ENCODE peak calls at places on chromosomes 2 and 18, in five cellular contexts. C is HCT116, B is K562, N is HepG2, I is GM12878. J is an unnamed sample.

GRCh38 chr2:98730851-98731708 is at the start of gene MGAT4A:
- DNase-seq in C (no peak), I (no peak), B (peak), N (peak), J (peak)

GRCh38 chr2:240393831-240394410 is 41.5 kb upstream of the GPC1 start:
- DNase-seq in N (no peak), I (no peak), C (no peak), B (no peak), J (no peak)

GRCh38 chr2:200252661-200253067 is 53.8 kb upstream of the SPATS2L start:
- DNase-seq in N (no peak), I (no peak), C (no peak), B (no peak), J (no peak)

GRCh38 chr2:170953976-170954375 is 24.9 kb downstream of the GORASP2 start:
- DNase-seq in N (no peak), C (no peak), B (no peak), I (no peak), J (no peak)

GRCh38 chr2:170206805-170207407 is 29.0 kb downstream of the MYO3B start:
- DNase-seq in B (no peak), I (no peak), C (no peak), N (no peak), J (no peak)

GRCh38 chr18:53416985-53417384 is 807.5 kb downstream of the MBD2 start:
- DNase-seq in I (no peak), C (no peak), B (no peak), N (no peak), J (no peak)

GRCh38 chr18:68667121-68667520 is 47.8 kb downstream of the TMX3 start:
- DNase-seq in B (no peak), C (no peak), I (no peak), N (no peak), J (no peak)

GRCh38 chr18:48835119-48835518 is 115.6 kb downstream of the SMAD7 start:
- DNase-seq in I (no peak), C (no peak), N (no peak), B (no peak), J (no peak)

GRCh38 chr2:10989151-10989550 is 77.4 kb downstream of the KCNF1 start:
- DNase-seq in C (no peak), B (no peak), I (no peak), N (no peak), J (no peak)

GRCh38 chr2:96546321-96546720 is 9.8 kb downstream of the ARID5A start:
- DNase-seq in B (no peak), N (no peak), I (no peak), C (no peak), J (no peak)

GRCh38 chr2:95240091-95240490 is 32.8 kb downstream of the ZNF892 start:
- DNase-seq in B (no peak), N (no peak), C (no peak), I (no peak), J (no peak)

GRCh38 chr2:12452211-12452610 is 264.5 kb upstream of the TRIB2 start:
- DNase-seq in B (no peak), N (no peak), C (no peak), I (no peak), J (no peak)

DNA sequence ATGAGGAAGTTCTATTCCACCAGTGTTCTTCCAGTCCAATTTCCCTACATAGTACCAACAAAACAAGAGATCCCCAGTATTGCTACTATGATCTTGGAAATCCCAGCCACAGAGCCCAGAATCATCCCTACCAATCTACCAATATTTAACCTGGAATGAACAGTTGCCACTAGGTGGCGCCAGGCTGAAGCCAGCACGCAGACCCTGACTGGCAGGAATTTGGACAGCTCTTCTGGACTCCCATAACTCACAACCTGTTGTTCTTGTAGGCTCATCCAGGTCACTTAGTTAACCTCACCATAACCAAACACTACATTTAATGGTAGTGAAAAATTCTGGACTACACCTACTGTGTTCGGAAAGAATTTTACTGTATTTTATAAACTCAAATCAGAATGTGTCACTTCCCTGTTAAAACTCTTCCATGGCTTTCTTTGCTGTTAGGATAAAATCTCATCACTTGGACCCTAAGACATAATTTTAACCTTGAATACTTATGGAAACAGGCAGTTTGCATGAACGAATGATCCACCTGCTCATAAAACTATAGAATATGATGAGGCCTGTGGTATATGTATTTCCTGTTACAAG is 59.8 kb upstream of the SLC38A11 start:
- DNase-seq in N (peak), C (peak), I (no peak), B (peak), J (no peak)
- TF ChIP-seq CEBPB in N (no peak), C (no peak), I (no peak), B (no peak), J (no peak)

GRCh38 chr2:18440777-18441176 is 119.7 kb downstream of the RDH14 start:
- DNase-seq in C (no peak), B (no peak), N (no peak), I (no peak), J (no peak)

GRCh38 chr2:18444806-18445205 is 115.6 kb downstream of the RDH14 start:
- DNase-seq in C (no peak), N (no peak), B (no peak), I (no peak), J (no peak)

GRCh38 chr2:18441583-18441982 is 118.9 kb downstream of the RDH14 start:
- DNase-seq in N (no peak), B (no peak), I (no peak), C (no peak), J (no peak)

GRCh38 chr2:18446715-18447114 is 113.7 kb downstream of the RDH14 start:
- DNase-seq in B (no peak), N (no peak), C (no peak), I (no peak), J (no peak)

DNA sequence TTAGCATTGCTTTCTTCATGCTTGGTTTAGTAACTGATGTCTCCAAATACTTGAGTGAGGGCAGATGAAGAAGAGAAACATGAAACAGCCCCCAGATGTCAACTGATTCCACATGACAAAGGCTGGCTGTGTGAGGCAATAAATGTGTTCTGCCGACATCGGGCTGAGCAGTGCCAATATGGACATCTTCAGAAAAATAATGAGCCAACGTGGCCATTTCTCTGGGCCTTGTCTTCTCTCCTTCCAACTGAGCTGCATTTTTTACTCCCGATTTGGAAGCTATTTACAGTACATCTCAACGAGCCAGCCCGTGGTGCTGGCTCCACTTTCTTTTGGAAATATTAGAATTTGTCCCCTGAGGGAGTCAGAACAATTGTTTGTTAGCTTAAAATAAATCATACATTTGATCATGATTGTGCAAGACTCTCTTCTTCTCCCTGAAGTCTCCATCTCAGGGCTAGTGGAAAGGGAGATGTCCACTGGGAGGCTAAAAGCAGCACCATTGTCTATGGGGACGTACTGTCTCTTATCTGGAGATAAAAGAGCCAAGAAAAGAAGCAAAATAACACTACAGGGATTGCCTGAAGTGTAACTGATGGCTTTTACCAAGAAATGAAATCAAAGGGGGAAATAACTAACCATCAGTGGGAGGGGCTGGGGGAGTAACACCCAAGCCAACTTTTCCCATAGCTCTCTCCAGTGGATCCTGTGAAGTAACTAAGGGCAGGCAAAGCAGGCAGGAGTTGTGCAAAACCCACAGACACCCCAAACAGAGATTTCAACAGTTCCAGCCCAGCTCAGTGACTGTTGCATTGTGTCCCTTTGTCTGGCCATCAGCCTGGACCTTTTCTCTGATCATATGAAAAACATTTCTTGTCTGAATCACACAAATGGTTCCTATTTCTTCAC is 114.8 kb downstream of the RDH14 start:
- DNase-seq in B (no peak), I (no peak), C (no peak), N (no peak), J (no peak)
- TF ChIP-seq ZNF274 in B (no peak), I (no peak), C (no peak), N (no peak), J (no peak)

GRCh38 chr2:206212673-206213513 is 53.2 kb downstream of the EEF1B2 start:
- DNase-seq in I (no peak), B (no peak), N (no peak), C (no peak), J (no peak)
- H3K4me3 ChIP-seq in I (no peak), B (no peak), N (no peak), C (no peak), J (no peak)

GRCh38 chr18:34299828-34300227 is 75.1 kb upstream of the NOL4 start:
- DNase-seq in B (no peak), C (no peak), N (no peak), I (no peak), J (no peak)
- TF ChIP-seq CEBPB in B (no peak), C (no peak), N (no peak), I (no peak), J (no peak)

GRCh38 chr2:112029164-112029563 is 25.9 kb upstream of the TMEM87B start:
- DNase-seq in N (no peak), C (no peak), B (no peak), I (no peak), J (no peak)

GRCh38 chr2:112031916-112032582 is 23.0 kb upstream of the TMEM87B start:
- DNase-seq in B (no peak), C (no peak), N (no peak), I (no peak), J (no peak)

GRCh38 chr2:112033600-112033999 is 21.5 kb upstream of the TMEM87B start:
- DNase-seq in I (no peak), C (peak), B (no peak), N (no peak), J (no peak)

GRCh38 chr2:112032615-112033457 is 22.2 kb upstream of the TMEM87B start:
- DNase-seq in B (no peak), N (no peak), C (peak), I (no peak), J (no peak)

GRCh38 chr2:112031473-112031872 is 23.6 kb upstream of the TMEM87B start:
- DNase-seq in B (no peak), C (no peak), I (no peak), N (no peak), J (no peak)
- TF ChIP-seq ZNF274 in B (no peak), C (no peak), I (no peak), N (no peak), J (no peak)

GRCh38 chr18:55893948-55894347 is 306.0 kb upstream of the TCF4 start:
- DNase-seq in B (no peak), I (no peak), N (no peak), C (no peak), J (no peak)
- H3K4me3 ChIP-seq in B (peak), I (no peak), N (no peak), C (no peak), J (no peak)

GRCh38 chr18:458016-458415 is 42.5 kb downstream of the COLEC12 start:
- DNase-seq in I (no peak), C (no peak), N (no peak), B (no peak), J (no peak)

GRCh38 chr18:459801-460200 is 40.7 kb downstream of the COLEC12 start:
- DNase-seq in I (no peak), C (no peak), B (no peak), N (no peak), J (no peak)

GRCh38 chr18:456361-456821 is 44.1 kb downstream of the COLEC12 start:
- DNase-seq in B (no peak), I (no peak), N (no peak), C (no peak), J (no peak)

GRCh38 chr18:457120-457519 is 43.4 kb downstream of the COLEC12 start:
- DNase-seq in I (no peak), B (no peak), C (no peak), N (no peak), J (no peak)

DNA sequence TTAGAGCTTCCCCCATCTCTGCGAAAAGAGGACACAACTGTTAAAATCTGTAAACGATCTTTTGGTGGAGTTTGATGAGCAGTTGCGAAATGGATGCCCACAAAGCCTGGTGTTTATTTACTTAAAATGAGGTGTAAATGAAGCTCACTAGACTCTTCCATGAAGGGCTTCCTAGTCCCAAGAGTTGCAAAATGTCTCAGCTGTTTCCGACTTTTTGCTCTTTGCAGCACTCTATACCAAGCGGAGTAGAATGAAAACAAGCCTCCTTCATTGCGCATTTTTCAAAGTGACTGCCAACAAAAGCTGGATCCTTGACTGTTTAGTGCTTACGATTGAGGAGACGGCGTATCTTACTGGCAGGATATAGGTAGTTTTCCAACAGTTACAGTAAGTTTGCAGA is 43.0 kb downstream of the COLEC12 start:
- DNase-seq in N (no peak), B (no peak), I (no peak), C (no peak), J (no peak)
- TF ChIP-seq CEBPB in N (no peak), B (peak), I (no peak), C (no peak), J (no peak)

GRCh38 chr18:63917831-63918230 is 10.1 kb downstream of the SERPINB10 start:
- DNase-seq in C (no peak), N (no peak), I (no peak), B (no peak), J (no peak)
- TF ChIP-seq ZNF274 in C (no peak), N (no peak), I (no peak), B (no peak), J (no peak)

GRCh38 chr2:31384771-31385276 is 29.7 kb downstream of the XDH start:
- DNase-seq in N (no peak), B (no peak), C (peak), I (no peak), J (no peak)
- H3K4me3 ChIP-seq in N (no peak), B (no peak), C (no peak), I (no peak), J (no peak)

J was measured in H1.